ENCODE peak calls at places on chromosomes 3 and 15, in nine cellular contexts. J is retina, M is T-helper 1 cell, E is ELR, N is endothelial cell, U is left ventricle myocardium inferior, X is activated T-helper 1 cell treated with Interleukin-2 at 50 U/mL for 16 hours, S is HuH-7, I is HepG2. C is an unnamed sample.

GRCh38 chr15:91408476-91409076 is 308.5 kb downstream of the SV2B start:
- DNase-seq in J (no peak), M (no peak), E (no peak), N (no peak), U (peak; percentile 14), X (no peak), S (no peak), I (no peak), C (no peak)

GRCh38 chr3:112358311-112358780 is 25.4 kb downstream of the CD200 start:
- DNase-seq in J (no peak), M (no peak), E (peak; percentile 6), N (no peak), U (no peak), X (no peak), S (no peak), I (no peak), C (no peak)

GRCh38 chr15:101579766-101580165 is 72.4 kb downstream of the TM2D3 start:
- DNase-seq in J (no peak), M (no peak), E (peak; percentile 85), N (no peak), U (no peak), X (no peak), S (no peak), I (no peak), C (no peak)

GRCh38 chr3:138899592-138899991 is 47.3 kb downstream of the FOXL2 start:
- DNase-seq in J (no peak), M (no peak), E (no peak), N (no peak), U (no peak), X (no peak), S (no peak), I (no peak), C (no peak)

GRCh38 chr3:194483850-194484249 is 3.0 kb downstream of the ATP13A3 start:
- DNase-seq in J (no peak), M (no peak), E (no peak), N (no peak), U (no peak), X (no peak), S (no peak), I (no peak), C (no peak)

GRCh38 chr3:129387492-129387891 is 40.9 kb downstream of the EFCAB12 start:
- DNase-seq in J (no peak), M (no peak), E (no peak), N (no peak), U (no peak), X (no peak), S (no peak), I (no peak), C (no peak)

GRCh38 chr3:125072310-125072709 is 16.5 kb upstream of the HEG1 start:
- DNase-seq in J (no peak), M (no peak), E (peak; percentile 48), N (no peak), U (no peak), X (no peak), S (no peak), I (no peak), C (no peak)

GRCh38 chr3:143856252-143856977 is 8.1 kb upstream of the SLC9A9 start:
- DNase-seq in J (no peak), M (no peak), E (no peak), N (no peak), U (no peak), X (no peak), S (no peak), I (no peak), C (no peak)

GRCh38 chr15:78024883-78025282 is 52.6 kb downstream of the TBC1D2B start:
- DNase-seq in J (peak; percentile 37), M (no peak), E (no peak), N (no peak), U (no peak), X (no peak), S (no peak), I (no peak), C (no peak)

GRCh38 chr15:99729920-99730319 is 3.3 kb downstream of the LYSMD4 start:
- DNase-seq in J (no peak), M (no peak), E (peak; percentile 47), N (peak; percentile 51), U (no peak), X (no peak), S (peak; percentile 44), I (no peak), C (no peak)

GRCh38 chr15:45424429-45424828 is 46.1 kb upstream of the GATM start:
- DNase-seq in J (no peak), M (no peak), E (no peak), N (no peak), U (no peak), X (no peak), S (no peak), I (no peak), C (no peak)

GRCh38 chr15:81120069-81120468 is 14.0 kb upstream of the CFAP161 start:
- DNase-seq in J (no peak), M (no peak), E (no peak), N (no peak), U (no peak), X (no peak), S (no peak), I (no peak), C (no peak)

GRCh38 chr3:196327405-196327804 is 9.4 kb upstream of the DYNLT2B start:
- DNase-seq in J (no peak), M (no peak), E (no peak), N (no peak), U (no peak), X (no peak), S (no peak), I (no peak), C (no peak)

GRCh38 chr15:75206006-75206405 is 4.3 kb downstream of the C15orf39 start:
- DNase-seq in J (no peak), M (no peak), E (no peak), N (no peak), U (no peak), X (no peak), S (no peak), I (no peak), C (no peak)

GRCh38 chr3:156710429-156710828 is 36.0 kb downstream of the TIPARP start:
- DNase-seq in J (no peak), M (no peak), E (no peak), N (no peak), U (no peak), X (no peak), S (no peak), I (no peak), C (no peak)

GRCh38 chr3:186452517-186452916 is 90.5 kb upstream of the DGKG start:
- DNase-seq in J (no peak), M (no peak), E (peak; percentile 88), N (no peak), U (no peak), X (no peak), S (no peak), I (no peak), C (no peak)

GRCh38 chr3:196486263-196486662 is 17.3 kb downstream of the RNF168 start:
- DNase-seq in J (no peak), M (no peak), E (peak; percentile 22), N (peak; percentile 12), U (no peak), X (no peak), S (no peak), I (no peak), C (no peak)

GRCh38 chr3:50165388-50166308 is 10.5 kb downstream of the SEMA3F start:
- DNase-seq in J (peak; percentile 31), M (no peak), E (no peak), N (peak; percentile 41), U (no peak), X (no peak), S (no peak), I (no peak), C (no peak)

GRCh38 chr3:170689218-170689874 is 103.5 kb upstream of the SLC7A14 start:
- DNase-seq in J (no peak), M (no peak), E (peak; percentile 98), N (peak; percentile 4), U (no peak), X (no peak), S (no peak), I (no peak), C (no peak)

GRCh38 chr3:194424373-194424772 is 25.3 kb upstream of the GP5 start:
- DNase-seq in J (no peak), M (no peak), E (no peak), N (no peak), U (no peak), X (no peak), S (no peak), I (no peak), C (no peak)

GRCh38 chr3:48157950-48158376 is 30.3 kb downstream of the CDC25A start:
- DNase-seq in J (peak; percentile 22), M (peak; percentile 16), E (peak; percentile 66), N (peak; percentile 72), U (peak; percentile 61), X (peak; percentile 12), S (peak; percentile 80), I (peak; percentile 47), C (peak; percentile 8)

GRCh38 chr15:65583701-65584100 is 27.2 kb downstream of the INTS14 start:
- DNase-seq in J (peak; percentile 7), M (no peak), E (peak; percentile 51), N (peak; percentile 65), U (no peak), X (peak; percentile 8), S (no peak), I (peak; percentile 37), C (no peak)

GRCh38 chr3:70832035-70832795 is 519.8 kb upstream of the MDFIC2 start:
- DNase-seq in J (no peak), M (no peak), E (peak; percentile 60), N (no peak), U (no peak), X (no peak), S (no peak), I (no peak), C (no peak)

GRCh38 chr15:73784299-73784698 is 31.1 kb upstream of the INSYN1 start:
- DNase-seq in J (no peak), M (no peak), E (no peak), N (no peak), U (no peak), X (no peak), S (no peak), I (no peak), C (no peak)

GRCh38 chr3:187618732-187619131 is 51.5 kb downstream of the SST start:
- DNase-seq in J (no peak), M (no peak), E (no peak), N (no peak), U (no peak), X (no peak), S (no peak), I (no peak), C (no peak)

GRCh38 chr15:38528279-38528678 is 36.3 kb downstream of the RASGRP1 start:
- DNase-seq in J (no peak), M (no peak), E (peak; percentile 65), N (no peak), U (no peak), X (no peak), S (no peak), I (no peak), C (no peak)

GRCh38 chr3:64873400-64873799 is 185.6 kb upstream of the ADAMTS9 start:
- DNase-seq in J (no peak), M (no peak), E (no peak), N (no peak), U (no peak), X (no peak), S (no peak), I (no peak), C (no peak)

GRCh38 chr15:89018235-89018634 is 70.0 kb upstream of the ABHD2 start:
- DNase-seq in J (no peak), M (no peak), E (no peak), N (no peak), U (peak; percentile 70), X (no peak), S (no peak), I (no peak), C (no peak)

GRCh38 chr15:90839187-90840071 is 29.0 kb upstream of the FURIN start:
- DNase-seq in J (peak; percentile 58), M (no peak), E (no peak), N (no peak), U (no peak), X (no peak), S (no peak), I (peak; percentile 21), C (no peak)

GRCh38 chr3:37052860-37053259 is 59.5 kb downstream of the MLH1 start:
- DNase-seq in J (no peak), M (no peak), E (no peak), N (no peak), U (no peak), X (no peak), S (no peak), I (no peak), C (no peak)

GRCh38 chr3:66423791-66424190 is 77.0 kb downstream of the LRIG1 start:
- DNase-seq in J (no peak), M (no peak), E (peak; percentile 71), N (no peak), U (no peak), X (no peak), S (no peak), I (no peak), C (no peak)